ENCODE peak calls at places on chromosomes 2 and 18, in five cellular contexts. Y is MCF 10A, C is RKO, S is cardiac muscle cell, Z is non-pigmented ciliary epithelial cell. F is an unnamed sample.
A peak's percentile ranks its signal among the peaks of the same experiment; 100 is the strongest.

GRCh38 chr2:119659601-119660342 is 19.2 kb upstream of the TMEM177 start:
- DNase-seq in C (peak; percentile 56), Z (no peak), Y (peak; percentile 62), S (peak; percentile 58), F (no peak)

GRCh38 chr2:199443589-199444130 is 14.1 kb downstream of the SATB2 start:
- DNase-seq in C (no peak), Y (no peak), S (no peak), Z (no peak), F (no peak)

GRCh38 chr2:9519250-9519649 is 36.4 kb downstream of the ADAM17 start:
- DNase-seq in Z (no peak), C (peak; percentile 20), Y (no peak), S (no peak), F (no peak)

GRCh38 chr2:33509908-33510588 is 33.6 kb downstream of the RASGRP3 start:
- DNase-seq in Z (no peak), Y (no peak), S (no peak), C (no peak), F (no peak)

GRCh38 chr2:240359695-240360094 is 75.8 kb upstream of the GPC1 start:
- DNase-seq in Z (no peak), Y (no peak), S (no peak), C (no peak), F (no peak)

GRCh38 chr18:13556497-13556896 is 169.9 kb downstream of the FAM210A start:
- DNase-seq in C (no peak), S (no peak), Y (no peak), Z (no peak), F (no peak)

GRCh38 chr2:17557596-17557995 is 17.1 kb downstream of the VSNL1 start:
- DNase-seq in Z (no peak), C (no peak), S (no peak), Y (no peak), F (no peak)

GRCh38 chr18:58785171-58785805 is 79.4 kb upstream of the ZNF532 start:
- DNase-seq in C (peak; percentile 44), S (no peak), Z (no peak), Y (peak; percentile 91), F (no peak)

GRCh38 chr18:55048892-55049291 is 89.6 kb upstream of the CCDC68 start:
- DNase-seq in Z (no peak), S (no peak), C (peak; percentile 50), Y (peak; percentile 11), F (peak; percentile 52)

GRCh38 chr2:152036611-152037469 is 62.0 kb downstream of the CACNB4 start:
- DNase-seq in Z (no peak), S (peak; percentile 79), Y (peak; percentile 76), C (peak; percentile 76), F (peak; percentile 45)

GRCh38 chr2:13056259-13056843 is 339.6 kb downstream of the TRIB2 start:
- DNase-seq in Y (peak; percentile 42), C (no peak), Z (no peak), S (peak; percentile 31), F (no peak)

GRCh38 chr2:16466133-16466820 is 199.4 kb downstream of the CYRIA start:
- DNase-seq in Y (no peak), S (no peak), Z (no peak), C (no peak), F (no peak)

GRCh38 chr2:156017486-156017885 is 315.0 kb downstream of the NR4A2 start:
- DNase-seq in S (no peak), Z (no peak), Y (no peak), C (no peak), F (no peak)

GRCh38 chr18:8705941-8706544 is 687 bp downstream of the MTCL1 start:
- DNase-seq in S (no peak), C (peak; percentile 25), Y (no peak), Z (no peak), F (no peak)

GRCh38 chr2:25055521-25055920 is 13.6 kb downstream of the EFR3B start:
- DNase-seq in C (no peak), S (no peak), Y (no peak), Z (no peak), F (no peak)

GRCh38 chr2:142176941-142177340 is 46.1 kb upstream of the LRP1B start:
- DNase-seq in Y (no peak), S (no peak), C (no peak), Z (no peak), F (no peak)

GRCh38 chr18:12963069-12963468 is 15.3 kb downstream of the SEH1L start:
- DNase-seq in Z (no peak), Y (no peak), S (no peak), C (no peak), F (no peak)

GRCh38 chr18:374735-375168 is 106.9 kb upstream of the THOC1 start:
- DNase-seq in C (no peak), S (no peak), Y (no peak), Z (no peak), F (no peak)

GRCh38 chr2:62266433-62267038 is 70.6 kb downstream of the B3GNT2 start:
- DNase-seq in Y (peak; percentile 18), S (no peak), Z (peak; percentile 56), C (no peak), F (peak; percentile 61)

GRCh38 chr2:100886054-100886453 is 66.1 kb downstream of the NPAS2 start:
- DNase-seq in Z (no peak), Y (no peak), C (no peak), S (no peak), F (no peak)

GRCh38 chr2:32005371-32005976 is 5.3 kb downstream of the MEMO1 start:
- DNase-seq in Y (no peak), Z (no peak), S (no peak), C (no peak), F (no peak)